ENCODE peak calls at places on chromosomes 11 and 22, in seven cellular contexts. X is endothelial cell of umbilical vein, Y is right lobe of liver, Z is A549, U is ovary, M is adrenal gland, H is IMR-90. P is an unnamed sample. For H3K4me1, the result is how much of the 10 kb centered on the place peaks cover.

GRCh38 chr11:3853935-3854659 is 1.4 kb upstream of the STIM1 start:
- DNase-seq in X (no peak), Y (no peak), Z (no peak), U (no peak), M (peak), H (no peak), P (no peak)

GRCh38 chr11:126231725-126232459 is 20.3 kb downstream of the FAM118B start:
- DNase-seq in X (peak), Y (no peak), Z (no peak), U (no peak), M (no peak), H (peak), P (no peak)

GRCh38 chr11:121212696-121213567 is 79.6 kb upstream of the SC5D start:
- DNase-seq in X (no peak), Y (peak), Z (no peak), U (no peak), M (no peak), H (no peak), P (no peak)

GRCh38 chr11:77473001-77473800 is 693 bp downstream of the PAK1 start:
- DNase-seq in X (no peak), Y (peak), Z (peak), U (peak), M (peak), H (no peak), P (no peak)

GRCh38 chr11:76919887-76920746 is 59.4 kb downstream of the ACER3 start:
- DNase-seq in X (peak), Y (peak), Z (peak), U (peak), M (peak), H (peak), P (peak)

GRCh38 chr11:68444566-68444965 is 16.0 kb upstream of the PPP6R3 start:
- DNase-seq in X (no peak), Y (no peak), Z (no peak), U (no peak), M (no peak), H (no peak), P (no peak)

GRCh38 chr22:49657275-49657973 is 170.2 kb downstream of the BRD1 start:
- DNase-seq in X (peak), Y (no peak), Z (no peak), U (no peak), M (peak), H (no peak), P (peak)

GRCh38 chr11:63670738-63671321 is 346 bp downstream of the ATL3 start:
- DNase-seq in X (no peak), Y (peak), Z (peak), U (peak), M (peak), H (no peak), P (no peak)

GRCh38 chr11:67298786-67299185 is 4.5 kb upstream of the SSH3 start:
- DNase-seq in X (no peak), Y (no peak), Z (no peak), U (no peak), M (no peak), H (no peak), P (no peak)

GRCh38 chr11:109864161-109864661 is 229.0 kb upstream of the ZC3H12C start:
- DNase-seq in X (no peak), Y (no peak), Z (no peak), U (no peak), M (no peak), H (no peak), P (no peak)

GRCh38 chr11:70204466-70204799 is 1.3 kb downstream of the FADD start:
- DNase-seq in X (no peak), Y (no peak), Z (no peak), U (no peak), M (no peak), H (no peak), P (no peak)

GRCh38 chr11:93784935-93785360 is 866 bp downstream of the MED17 start:
- DNase-seq in X (no peak), Y (no peak), Z (no peak), U (no peak), M (no peak), H (no peak), P (no peak)

GRCh38 chr22:44261861-44262595 is 50.7 kb downstream of the SHISAL1 start:
- DNase-seq in X (no peak), Y (peak), Z (no peak), U (peak), M (no peak), H (no peak), P (no peak)

GRCh38 chr11:27018902-27019544 is 21.6 kb upstream of the BBOX1 start:
- DNase-seq in X (no peak), Y (no peak), Z (no peak), U (no peak), M (no peak), H (peak), P (no peak)

GRCh38 chr11:16280256-16280682 is 76.1 kb downstream of the SOX6 start:
- DNase-seq in X (peak), Y (no peak), Z (no peak), U (no peak), M (no peak), H (no peak), P (no peak)

GRCh38 chr22:44033689-44034088 is 9.6 kb downstream of the PARVB start:
- DNase-seq in X (no peak), Y (peak), Z (no peak), U (no peak), M (no peak), H (peak), P (no peak)

GRCh38 chr11:31419669-31420068 is 50.0 kb downstream of the DNAJC24 start:
- DNase-seq in X (no peak), Y (no peak), Z (no peak), U (no peak), M (no peak), H (peak), P (no peak)

GRCh38 chr22:22348127-22348814 is 103.7 kb downstream of the VPREB1 start:
- DNase-seq in X (no peak), Y (no peak), Z (no peak), U (no peak), M (no peak), H (no peak), P (no peak)

GRCh38 chr11:21933095-21933494 is 259.8 kb upstream of the ANO5 start:
- DNase-seq in X (no peak), Y (no peak), Z (no peak), U (no peak), M (no peak), H (no peak), P (no peak)

GRCh38 chr11:77473801-77474508 is at the start of gene PAK1:
- DNase-seq in X (peak), Y (peak), Z (peak), U (peak), M (peak), H (peak), P (peak)

GRCh38 chr11:4697583-4697982 is at the start of gene OR51E2:
- DNase-seq in X (no peak), Y (no peak), Z (no peak), U (no peak), M (no peak), H (peak), P (no peak)

GRCh38 chr11:45092901-45093760 is 53.3 kb upstream of the PRDM11 start:
- DNase-seq in X (no peak), Y (no peak), Z (no peak), U (no peak), M (peak), H (peak), P (no peak)

GRCh38 chr22:18042685-18043084 is 18.3 kb upstream of the MICAL3 start:
- DNase-seq in X (no peak), Y (no peak), Z (no peak), U (no peak), M (no peak), H (no peak), P (no peak)

GRCh38 chr22:21942939-21943338 is 9.7 kb downstream of the PPM1F start:
- DNase-seq in X (no peak), Y (no peak), Z (no peak), U (no peak), M (no peak), H (no peak), P (no peak)

GRCh38 chr11:26095340-26095739 is 236.6 kb upstream of the ANO3 start:
- DNase-seq in X (no peak), Y (no peak), Z (no peak), U (no peak), M (no peak), H (no peak), P (no peak)

GRCh38 chr22:30212363-30212995 is 34.1 kb downstream of the LIF start:
- DNase-seq in X (peak), Y (peak), Z (peak), U (no peak), M (peak), H (peak), P (no peak)

GRCh38 chr11:12792590-12792989 is 118.4 kb downstream of the TEAD1 start:
- DNase-seq in X (no peak), Y (no peak), Z (no peak), U (no peak), M (no peak), H (peak), P (no peak)

GRCh38 chr11:93939084-93939780 is 81.9 kb upstream of the HEPHL1 start:
- DNase-seq in X (no peak), Y (no peak), Z (no peak), U (no peak), M (no peak), H (peak), P (no peak)

GRCh38 chr11:63510360-63511130 is 4.7 kb downstream of the LGALS12 start:
- DNase-seq in X (no peak), Y (peak), Z (no peak), U (peak), M (no peak), H (no peak), P (no peak)

GRCh38 chr11:71519546-71519945 is 7.5 kb upstream of the KRTAP5-7 start:
- DNase-seq in X (no peak), Y (no peak), Z (no peak), U (no peak), M (no peak), H (no peak), P (no peak)

GRCh38 chr11:112826788-112827187 is 134.4 kb upstream of the NCAM1 start:
- DNase-seq in X (no peak), Y (no peak), Z (no peak), U (no peak), M (no peak), H (no peak), P (no peak)

GRCh38 chr11:107696140-107696539 is 15.7 kb downstream of the SLN start:
- DNase-seq in X (peak), Y (no peak), Z (peak), U (no peak), M (no peak), H (peak), P (no peak)

GRCh38 chr11:134098566-134099184 is 29.8 kb downstream of the JAM3 start:
- DNase-seq in X (no peak), Y (no peak), Z (no peak), U (no peak), M (no peak), H (no peak), P (no peak)

GRCh38 chr22:49848690-49849160 is 4.9 kb upstream of the ZBED4 start:
- DNase-seq in X (no peak), Y (no peak), Z (no peak), U (no peak), M (no peak), H (no peak), P (no peak)

GRCh38 chr11:27626269-27626937 is 73.9 kb downstream of the BDNF start:
- DNase-seq in X (no peak), Y (no peak), Z (no peak), U (no peak), M (no peak), H (no peak), P (no peak)

GRCh38 chr11:46367916-46368267 is 13.6 kb upstream of the MDK start:
- DNase-seq in X (no peak), Y (peak), Z (no peak), U (no peak), M (no peak), H (no peak), P (no peak)

GRCh38 chr11:46367244-46367915 is 14.1 kb upstream of the MDK start:
- DNase-seq in X (peak), Y (peak), Z (no peak), U (peak), M (peak), H (peak), P (no peak)

GRCh38 chr11:46364791-46365190 is 16.7 kb upstream of the MDK start:
- DNase-seq in X (no peak), Y (no peak), Z (no peak), U (no peak), M (no peak), H (no peak), P (no peak)

GRCh38 chr11:46366260-46366659 is 15.2 kb upstream of the MDK start:
- DNase-seq in X (no peak), Y (peak), Z (no peak), U (no peak), M (no peak), H (no peak), P (no peak)

DNA sequence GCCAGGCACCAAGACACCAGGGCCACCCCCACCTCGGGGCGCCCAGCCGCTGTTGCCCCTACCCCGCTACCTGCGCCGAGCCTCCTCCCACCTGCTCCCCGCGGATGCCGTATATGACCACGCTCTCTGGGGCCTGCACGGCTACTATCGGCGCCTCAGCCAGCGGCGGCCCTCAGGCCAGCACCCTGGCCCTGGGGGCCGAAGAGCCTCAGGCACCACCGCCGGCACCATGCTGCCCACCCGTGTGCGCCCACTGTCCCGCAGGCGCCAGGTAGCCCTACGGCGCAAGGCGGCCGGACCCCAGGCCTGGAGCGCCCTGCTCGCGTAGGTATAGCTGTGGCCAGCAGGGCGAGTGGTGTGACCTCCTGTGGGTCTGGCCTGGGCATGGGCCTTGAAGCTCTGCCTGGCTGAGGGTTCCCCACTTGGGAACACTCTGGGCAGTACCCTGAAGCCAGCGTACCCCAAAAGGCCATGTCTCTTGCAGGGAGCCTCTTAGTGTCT is 14.8 kb upstream of the MDK start:
- DNase-seq in X (no peak), Y (peak), Z (no peak), U (no peak), M (no peak), H (no peak), P (no peak)
- TF ChIP-seq POLR2A in X (no peak), Y (no peak), Z (no peak), U (no peak), M (no peak), H (no peak), P (no peak)

GRCh38 chr22:29003975-29004646 is 57.5 kb downstream of the C22orf31 start:
- DNase-seq in X (no peak), Y (no peak), Z (no peak), U (no peak), M (peak), H (no peak), P (no peak)

GRCh38 chr22:29006346-29006745 is 55.3 kb downstream of the C22orf31 start:
- DNase-seq in X (no peak), Y (no peak), Z (no peak), U (no peak), M (no peak), H (no peak), P (no peak)

GRCh38 chr22:29002603-29003002 is 59.0 kb downstream of the C22orf31 start:
- DNase-seq in X (no peak), Y (no peak), Z (no peak), U (no peak), M (no peak), H (no peak), P (no peak)

GRCh38 chr22:29003552-29003951 is 58.1 kb downstream of the C22orf31 start:
- DNase-seq in X (no peak), Y (no peak), Z (no peak), U (no peak), M (no peak), H (no peak), P (no peak)

DNA sequence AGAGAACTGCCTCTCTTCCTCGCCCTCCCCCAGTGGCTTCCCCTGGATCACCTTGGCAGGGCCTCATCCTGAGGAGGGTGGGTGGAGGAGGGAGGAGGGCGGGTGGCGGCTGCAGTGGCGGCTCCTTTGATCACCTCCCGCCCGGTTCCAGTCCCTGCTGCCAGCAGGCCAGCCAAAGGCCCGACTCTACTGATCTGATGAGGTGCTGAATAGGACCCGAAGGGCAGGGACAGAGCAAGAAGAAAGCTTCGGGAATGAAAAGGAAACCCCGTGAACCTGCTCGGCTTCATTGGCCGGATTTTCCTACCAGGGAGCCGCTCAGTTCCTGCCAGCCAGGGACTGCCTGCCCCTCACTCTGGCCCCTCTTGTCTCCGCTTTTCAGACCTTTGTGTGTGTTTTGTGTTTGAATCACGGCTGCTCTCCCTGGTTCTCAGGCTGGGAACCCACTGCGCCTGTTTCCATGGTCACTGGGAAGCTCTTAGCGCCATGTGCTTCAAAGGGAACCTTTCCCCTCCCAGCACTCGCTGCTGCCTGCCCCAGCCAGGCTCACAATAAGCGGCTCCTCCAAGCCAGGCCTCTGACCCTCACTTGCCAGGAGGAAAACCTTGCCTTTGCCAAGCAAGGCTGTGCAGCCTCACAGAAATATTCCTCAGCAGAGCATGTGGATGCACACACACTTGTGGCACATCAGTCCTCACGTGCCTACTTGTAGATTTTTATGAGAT is 56.8 kb downstream of the C22orf31 start:
- DNase-seq in X (peak), Y (peak), Z (no peak), U (peak), M (peak), H (peak), P (no peak)
- H3K4me1 ChIP-seq in X (under half), Y (under half), Z (under half), U (under half), M (under half), H (under half), P (under half)

GRCh38 chr11:65473275-65473860 is 25.5 kb upstream of the MALAT1 start:
- DNase-seq in X (no peak), Y (no peak), Z (no peak), U (no peak), M (no peak), H (peak), P (no peak)
- H3K27ac ChIP-seq in X (peak), Y (no peak), Z (peak), U (peak), M (peak), H (peak), P (peak)

GRCh38 chr11:82902880-82903279 is 1.3 kb downstream of the DDIAS start:
- DNase-seq in X (no peak), Y (no peak), Z (no peak), U (no peak), M (no peak), H (no peak), P (no peak)

GRCh38 chr11:82902086-82902485 is 550 bp downstream of the DDIAS start:
- DNase-seq in X (no peak), Y (no peak), Z (no peak), U (no peak), M (no peak), H (no peak), P (no peak)

GRCh38 chr11:82899957-82900276 is 313 bp downstream of the PRCP start:
- DNase-seq in X (no peak), Y (no peak), Z (no peak), U (no peak), M (no peak), H (no peak), P (no peak)

GRCh38 chr11:82900277-82901164 is at the start of gene PRCP:
- DNase-seq in X (peak), Y (peak), Z (peak), U (peak), M (peak), H (peak), P (peak)

DNA sequence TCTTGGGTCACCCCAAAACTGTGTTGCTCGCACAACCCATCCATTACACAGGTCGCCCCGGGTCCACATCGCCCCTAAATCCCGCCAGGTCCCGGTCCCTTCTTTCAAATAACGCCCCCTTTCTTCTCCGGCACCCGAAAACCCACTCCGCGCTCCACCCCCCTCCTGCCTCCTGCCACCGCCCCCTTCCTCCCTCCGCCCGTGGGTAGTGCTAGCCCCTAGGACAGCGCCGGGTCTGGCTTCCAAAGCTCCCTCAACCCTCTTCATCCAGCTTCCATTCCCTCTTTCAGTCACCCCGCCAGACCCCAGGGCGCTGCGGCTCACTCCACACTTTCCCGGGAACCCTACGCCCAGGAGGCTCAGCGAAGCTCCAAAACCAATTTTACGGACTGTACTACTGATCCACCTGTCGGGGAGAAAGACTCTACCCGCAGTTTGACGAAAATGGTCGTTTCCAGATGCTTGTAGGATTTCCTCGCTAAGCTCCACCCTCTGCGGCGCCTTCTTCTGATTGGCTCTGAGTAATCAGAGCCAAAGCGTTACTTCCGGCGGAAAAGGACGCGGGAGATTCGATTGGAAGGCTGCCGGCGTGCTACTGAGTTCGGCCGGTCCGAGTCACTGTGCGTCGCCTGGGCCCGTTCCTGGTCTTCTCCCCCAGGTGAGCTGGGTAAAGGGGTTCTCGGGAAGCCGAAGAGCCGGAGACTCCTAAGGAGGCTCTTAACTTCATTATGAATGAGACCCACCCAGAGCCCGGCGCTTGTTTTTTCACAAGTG is at the start of gene DDIAS:
- DNase-seq in X (peak), Y (peak), Z (peak), U (peak), M (peak), H (peak), P (peak)
- TF ChIP-seq POLR2A in X (peak), Y (peak), Z (peak), U (peak), M (peak), H (no peak), P (peak)